ENCODE peak calls at places on chromosomes 7 and 10, in five cellular contexts. L, A, H, M and D are unnamed samples.

GRCh38 chr7:7157887-7158271 is 24.5 kb upstream of the C1GALT1 start:
- DNase-seq in L (peak; percentile 22), A (no peak), H (no peak), M (no peak), D (no peak)

GRCh38 chr10:72291019-72291532 is 17.4 kb downstream of the DDIT4 start:
- DNase-seq in L (peak; percentile 22), A (no peak), H (no peak), M (no peak), D (no peak)

GRCh38 chr7:92297736-92298135 is 52.0 kb downstream of the ANKIB1 start:
- DNase-seq in L (no peak), A (peak; percentile 51), H (no peak), M (no peak), D (no peak)

GRCh38 chr10:77164616-77165311 is 472.8 kb downstream of the KCNMA1 start:
- DNase-seq in L (peak; percentile 92), A (no peak), H (no peak), M (no peak), D (no peak)

GRCh38 chr7:48537561-48537960 is 366.3 kb downstream of the ABCA13 start:
- DNase-seq in L (peak; percentile 69), A (no peak), H (no peak), M (peak; percentile 59), D (no peak)

GRCh38 chr7:111090834-111091233 is at the start of gene LRRN3:
- DNase-seq in L (no peak), A (peak; percentile 25), H (no peak), M (peak; percentile 13), D (no peak)

GRCh38 chr10:23445591-23445990 is 6.7 kb downstream of the OTUD1 start:
- DNase-seq in L (no peak), A (no peak), H (no peak), M (no peak), D (no peak)

GRCh38 chr10:60646966-60647796 is 131.1 kb upstream of the CDK1 start:
- DNase-seq in L (peak; percentile 98), A (peak; percentile 82), H (peak; percentile 66), M (peak; percentile 75), D (peak; percentile 63)

GRCh38 chr7:51133992-51134391 is 182.6 kb downstream of the COBL start:
- DNase-seq in L (no peak), A (no peak), H (no peak), M (no peak), D (no peak)

GRCh38 chr7:13117103-13117502 is 429.7 kb downstream of the ARL4A start:
- DNase-seq in L (peak; percentile 57), A (peak; percentile 44), H (no peak), M (no peak), D (no peak)

GRCh38 chr10:24440817-24441790 is 232.2 kb downstream of the KIAA1217 start:
- DNase-seq in L (peak; percentile 38), A (peak; percentile 24), H (no peak), M (no peak), D (no peak)

GRCh38 chr10:15168296-15168780 is at the start of gene NMT2:
- DNase-seq in L (peak; percentile 65), A (peak; percentile 85), H (peak; percentile 83), M (no peak), D (peak; percentile 89)

GRCh38 chr10:13633689-13634088 is 46.9 kb downstream of the PRPF18 start:
- DNase-seq in L (no peak), A (peak; percentile 17), H (no peak), M (peak; percentile 32), D (no peak)

GRCh38 chr7:115561341-115562110 is 469.0 kb downstream of the TFEC start:
- DNase-seq in L (peak; percentile 47), A (no peak), H (no peak), M (peak; percentile 46), D (no peak)

GRCh38 chr10:121243899-121244241 is 354.4 kb downstream of the FGFR2 start:
- DNase-seq in L (no peak), A (no peak), H (no peak), M (no peak), D (no peak)

GRCh38 chr7:120280743-120281142 is 7.8 kb downstream of the KCND2 start:
- DNase-seq in L (no peak), A (no peak), H (no peak), M (no peak), D (no peak)

GRCh38 chr7:155190608-155191536 is 106.8 kb upstream of the INSIG1 start:
- DNase-seq in L (peak; percentile 39), A (peak; percentile 79), H (peak; percentile 39), M (peak; percentile 72), D (peak; percentile 44)

GRCh38 chr7:53800746-53801145 is 741.4 kb upstream of the VSTM2A start:
- DNase-seq in L (peak; percentile 1), A (no peak), H (no peak), M (no peak), D (no peak)

GRCh38 chr7:48301201-48301600 is 129.9 kb downstream of the ABCA13 start:
- DNase-seq in L (no peak), A (no peak), H (no peak), M (no peak), D (no peak)

GRCh38 chr10:77351386-77351785 is 286.2 kb downstream of the KCNMA1 start:
- DNase-seq in L (peak; percentile 68), A (no peak), H (no peak), M (no peak), D (no peak)

GRCh38 chr10:71707240-71707789 is 12.3 kb downstream of the C10orf105 start:
- DNase-seq in L (no peak), A (no peak), H (no peak), M (no peak), D (no peak)

GRCh38 chr7:142228681-142229080 is 29.2 kb downstream of the PRSS58 start:
- DNase-seq in L (no peak), A (peak; percentile 42), H (no peak), M (no peak), D (no peak)

GRCh38 chr7:112162161-112163020 is 43.8 kb downstream of the DOCK4 start:
- DNase-seq in L (peak; percentile 58), A (peak; percentile 89), H (no peak), M (peak; percentile 65), D (no peak)

GRCh38 chr10:59180689-59181270 is 4.3 kb downstream of the PHYHIPL start:
- DNase-seq in L (no peak), A (no peak), H (no peak), M (no peak), D (no peak)

GRCh38 chr7:2710256-2710655 is 22.3 kb downstream of the AMZ1 start:
- DNase-seq in L (no peak), A (no peak), H (peak; percentile 87), M (no peak), D (peak; percentile 83)

GRCh38 chr7:23474098-23474828 is 4.0 kb upstream of the IGF2BP3 start:
- DNase-seq in L (peak; percentile 42), A (peak; percentile 99), H (peak; percentile 95), M (peak; percentile 98), D (peak; percentile 99)

GRCh38 chr10:13201132-13201531 is 33.0 kb downstream of the UCMA start:
- DNase-seq in L (peak; percentile 1), A (no peak), H (no peak), M (no peak), D (no peak)

GRCh38 chr7:74379938-74380337 is 73.8 kb upstream of the GTF2IRD1 start:
- DNase-seq in L (no peak), A (no peak), H (no peak), M (no peak), D (no peak)

GRCh38 chr10:101512741-101513140 is 75.3 kb downstream of the POLL start:
- DNase-seq in L (peak; percentile 34), A (no peak), H (no peak), M (no peak), D (no peak)

GRCh38 chr7:64098-64521 is 128.3 kb upstream of the FAM20C start:
- DNase-seq in L (peak; percentile 71), A (peak; percentile 76), H (no peak), M (peak; percentile 81), D (peak; percentile 22)

GRCh38 chr7:24834150-24834798 is 77.0 kb upstream of the GSDME start:
- DNase-seq in L (no peak), A (peak; percentile 11), H (no peak), M (no peak), D (no peak)

GRCh38 chr10:124756156-124756555 is 12.0 kb upstream of the FAM53B start:
- DNase-seq in L (no peak), A (peak; percentile 35), H (no peak), M (no peak), D (no peak)
- TF ChIP-seq EZH2phosphoT487 in L (no peak), A (no peak), H (no peak), M (no peak), D (no peak)

DNA sequence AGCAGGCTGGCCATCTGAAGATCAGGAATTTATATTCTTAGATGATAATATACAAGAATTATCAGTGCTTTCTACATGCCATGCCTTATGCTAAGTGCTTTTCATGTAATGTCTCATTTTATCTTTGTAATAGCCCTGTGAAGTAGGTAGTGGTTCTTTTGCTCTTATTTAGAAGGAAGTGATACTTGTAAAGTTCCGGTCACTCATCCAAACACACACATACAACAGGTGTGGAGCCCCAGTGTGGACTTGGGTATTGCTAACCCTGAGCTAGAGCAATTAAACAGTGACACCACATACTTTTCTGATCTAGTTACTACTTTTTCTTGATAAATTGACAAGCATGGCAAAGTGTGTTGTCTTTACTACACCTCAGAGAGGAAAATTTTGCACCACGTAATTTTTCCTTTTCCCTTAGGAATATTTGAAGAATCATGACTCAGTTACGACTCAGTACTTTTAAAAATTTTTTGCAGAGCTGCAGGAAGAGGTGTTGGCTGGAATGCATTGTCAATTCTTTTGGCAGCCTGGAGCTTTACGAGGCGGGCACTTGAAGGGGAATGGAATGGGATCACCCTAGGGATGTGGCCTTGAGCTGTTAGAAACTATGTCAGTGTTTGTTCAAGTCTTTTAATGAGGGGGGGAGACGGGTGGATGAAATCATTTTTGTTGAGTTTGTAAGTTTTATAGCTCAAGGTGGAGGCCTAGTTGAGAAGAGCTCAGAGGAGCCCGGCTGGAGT is 212.5 kb upstream of the CELF2 start:
- DNase-seq in L (peak; percentile 67), A (no peak), H (no peak), M (peak; percentile 41), D (no peak)
- H3K4me2 ChIP-seq in L (no peak overlapping the region), A (no peak overlapping the region), H (no peak overlapping the region), M (no peak overlapping the region), D (no peak overlapping the region)

DNA sequence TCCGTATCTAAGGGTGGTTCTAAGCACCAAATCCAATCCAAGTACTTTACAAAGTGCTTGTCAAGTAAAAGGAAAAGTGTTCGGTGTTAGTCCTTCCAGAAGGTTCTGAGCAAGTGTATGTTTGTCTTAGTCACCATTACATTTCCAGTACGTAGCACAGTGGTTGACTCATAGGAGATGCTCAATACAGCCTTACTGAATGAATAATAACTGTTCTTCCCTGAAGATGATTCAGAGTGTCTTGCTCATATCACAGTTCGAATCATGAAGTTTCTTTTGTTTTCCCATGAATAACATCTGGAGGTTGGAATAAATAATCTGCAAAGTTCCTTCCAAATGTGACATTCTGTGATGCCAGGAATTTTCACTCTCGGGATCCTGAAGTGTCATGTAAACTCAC is 53.4 kb downstream of the WNT2 start:
- DNase-seq in L (peak; percentile 89), A (no peak), H (no peak), M (no peak), D (no peak)
- TF ChIP-seq CTCF in L (no peak), A (no peak), H (no peak), M (no peak), D (no peak)

GRCh38 chr10:78695846-78696245 is 372.9 kb upstream of the ZMIZ1 start:
- DNase-seq in L (no peak), A (no peak), H (no peak), M (no peak), D (no peak)
- TF ChIP-seq EZH2phosphoT487 in L (no peak), A (no peak), H (no peak), M (no peak), D (no peak)